ENCODE peak calls at places on chromosomes 1 and 21, in seven cellular contexts. One of them, this sample, is unnamed. For H3K36me3, the result is how much of the 10 kb centered on the place peaks cover.

GRCh38 chr1:7594002-7594713 is 176.9 kb upstream of the VAMP3 start:
- DNase-seq in A673: no peak
- DNase-seq in bronchial epithelial cell: no peak
- DNase-seq in psoas muscle: no peak
- DNase-seq in adrenal gland: peak
- DNase-seq in CD8-positive, alpha-beta memory T cell: peak
- DNase-seq in NT2/D1: no peak
- DNase-seq in this sample: no peak

GRCh38 chr1:67298762-67299161 is 8.9 kb upstream of the IL12RB2 start:
- DNase-seq in A673: peak
- DNase-seq in bronchial epithelial cell: no peak
- DNase-seq in psoas muscle: no peak
- DNase-seq in adrenal gland: no peak
- DNase-seq in CD8-positive, alpha-beta memory T cell: no peak
- DNase-seq in NT2/D1: no peak
- DNase-seq in this sample: no peak

GRCh38 chr1:2091611-2092604 is 41.7 kb downstream of the PRKCZ start:
- DNase-seq in A673: peak
- DNase-seq in bronchial epithelial cell: no peak
- DNase-seq in psoas muscle: no peak
- DNase-seq in adrenal gland: peak
- DNase-seq in CD8-positive, alpha-beta memory T cell: peak
- DNase-seq in NT2/D1: peak
- DNase-seq in this sample: no peak

GRCh38 chr1:62637392-62638105 is 40.2 kb downstream of the ANGPTL3 start:
- DNase-seq in A673: no peak
- DNase-seq in bronchial epithelial cell: peak
- DNase-seq in psoas muscle: no peak
- DNase-seq in adrenal gland: no peak
- DNase-seq in CD8-positive, alpha-beta memory T cell: no peak
- DNase-seq in NT2/D1: no peak
- DNase-seq in this sample: no peak

GRCh38 chr1:161200421-161200991 is 1.7 kb upstream of the ADAMTS4 start:
- DNase-seq in A673: no peak
- DNase-seq in bronchial epithelial cell: no peak
- DNase-seq in psoas muscle: no peak
- DNase-seq in adrenal gland: no peak
- DNase-seq in CD8-positive, alpha-beta memory T cell: no peak
- DNase-seq in NT2/D1: peak
- DNase-seq in this sample: no peak

GRCh38 chr21:15682182-15682895 is 47.4 kb upstream of the USP25 start:
- DNase-seq in A673: peak
- DNase-seq in bronchial epithelial cell: peak
- DNase-seq in psoas muscle: no peak
- DNase-seq in adrenal gland: no peak
- DNase-seq in CD8-positive, alpha-beta memory T cell: no peak
- DNase-seq in NT2/D1: no peak
- DNase-seq in this sample: no peak

GRCh38 chr1:209705033-209705589 is 465 bp downstream of the HSD11B1 start:
- DNase-seq in A673: no peak
- DNase-seq in bronchial epithelial cell: no peak
- DNase-seq in psoas muscle: no peak
- DNase-seq in adrenal gland: no peak
- DNase-seq in CD8-positive, alpha-beta memory T cell: no peak
- DNase-seq in NT2/D1: no peak
- DNase-seq in this sample: no peak

GRCh38 chr1:121595089-121595488 is 410.3 kb downstream of the SRGAP2C start:
- DNase-seq in A673: no peak
- DNase-seq in bronchial epithelial cell: no peak
- DNase-seq in psoas muscle: no peak
- DNase-seq in adrenal gland: no peak
- DNase-seq in CD8-positive, alpha-beta memory T cell: no peak
- DNase-seq in NT2/D1: no peak
- DNase-seq in this sample: no peak

GRCh38 chr1:154773551-154773950 is 96.5 kb downstream of the KCNN3 start:
- DNase-seq in A673: no peak
- DNase-seq in bronchial epithelial cell: no peak
- DNase-seq in psoas muscle: no peak
- DNase-seq in adrenal gland: no peak
- DNase-seq in CD8-positive, alpha-beta memory T cell: no peak
- DNase-seq in NT2/D1: no peak
- DNase-seq in this sample: peak

GRCh38 chr1:202858789-202859414 is 30.0 kb downstream of the RABIF start:
- DNase-seq in A673: no peak
- DNase-seq in bronchial epithelial cell: no peak
- DNase-seq in psoas muscle: peak
- DNase-seq in adrenal gland: no peak
- DNase-seq in CD8-positive, alpha-beta memory T cell: no peak
- DNase-seq in NT2/D1: no peak
- DNase-seq in this sample: peak

GRCh38 chr1:184843732-184844495 is 89.3 kb upstream of the EDEM3 start:
- DNase-seq in A673: no peak
- DNase-seq in bronchial epithelial cell: no peak
- DNase-seq in psoas muscle: no peak
- DNase-seq in adrenal gland: no peak
- DNase-seq in CD8-positive, alpha-beta memory T cell: peak
- DNase-seq in NT2/D1: no peak
- DNase-seq in this sample: no peak

GRCh38 chr21:45995686-45996179 is 14.2 kb downstream of the COL6A1 start:
- DNase-seq in A673: no peak
- DNase-seq in bronchial epithelial cell: no peak
- DNase-seq in psoas muscle: no peak
- DNase-seq in adrenal gland: peak
- DNase-seq in CD8-positive, alpha-beta memory T cell: peak
- DNase-seq in NT2/D1: no peak
- DNase-seq in this sample: no peak

GRCh38 chr1:21573971-21574458 is 64.8 kb downstream of the ALPL start:
- DNase-seq in A673: peak
- DNase-seq in bronchial epithelial cell: peak
- DNase-seq in psoas muscle: peak
- DNase-seq in adrenal gland: peak
- DNase-seq in CD8-positive, alpha-beta memory T cell: no peak
- DNase-seq in NT2/D1: peak
- DNase-seq in this sample: peak

GRCh38 chr1:185238447-185238846 is 78.6 kb downstream of the IVNS1ABP start:
- DNase-seq in A673: peak
- DNase-seq in bronchial epithelial cell: peak
- DNase-seq in psoas muscle: no peak
- DNase-seq in adrenal gland: no peak
- DNase-seq in CD8-positive, alpha-beta memory T cell: no peak
- DNase-seq in NT2/D1: no peak
- DNase-seq in this sample: no peak

DNA sequence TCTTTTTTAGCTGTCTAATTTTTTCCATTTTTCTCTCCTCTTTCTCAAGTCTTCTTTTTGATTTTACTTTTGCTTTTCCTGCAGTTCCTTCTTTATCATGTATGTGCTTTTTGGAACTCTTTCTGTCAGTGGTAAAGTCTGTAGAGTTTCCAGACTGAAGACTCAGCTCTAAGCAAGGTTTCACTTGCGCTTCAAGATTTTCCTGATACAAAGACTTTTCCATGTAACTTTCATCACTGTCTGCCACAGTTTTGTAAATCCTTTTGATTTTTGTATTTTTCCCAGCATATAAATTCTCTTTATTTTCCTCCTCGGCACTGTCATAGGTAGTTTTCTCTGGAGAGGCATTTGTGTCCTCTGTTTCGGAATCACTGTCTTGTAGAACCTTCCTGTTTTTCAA is 5.5 kb downstream of the CLSPN start:
- DNase-seq in A673: no peak
- DNase-seq in bronchial epithelial cell: no peak
- DNase-seq in psoas muscle: no peak
- DNase-seq in adrenal gland: no peak
- DNase-seq in CD8-positive, alpha-beta memory T cell: no peak
- DNase-seq in NT2/D1: no peak
- DNase-seq in this sample: no peak
- H3K36me3 ChIP-seq in A673: half or more
- H3K36me3 ChIP-seq in bronchial epithelial cell: under half
- H3K36me3 ChIP-seq in psoas muscle: under half
- H3K36me3 ChIP-seq in adrenal gland: under half
- H3K36me3 ChIP-seq in CD8-positive, alpha-beta memory T cell: under half
- H3K36me3 ChIP-seq in NT2/D1: half or more
- H3K36me3 ChIP-seq in this sample: under half

DNA sequence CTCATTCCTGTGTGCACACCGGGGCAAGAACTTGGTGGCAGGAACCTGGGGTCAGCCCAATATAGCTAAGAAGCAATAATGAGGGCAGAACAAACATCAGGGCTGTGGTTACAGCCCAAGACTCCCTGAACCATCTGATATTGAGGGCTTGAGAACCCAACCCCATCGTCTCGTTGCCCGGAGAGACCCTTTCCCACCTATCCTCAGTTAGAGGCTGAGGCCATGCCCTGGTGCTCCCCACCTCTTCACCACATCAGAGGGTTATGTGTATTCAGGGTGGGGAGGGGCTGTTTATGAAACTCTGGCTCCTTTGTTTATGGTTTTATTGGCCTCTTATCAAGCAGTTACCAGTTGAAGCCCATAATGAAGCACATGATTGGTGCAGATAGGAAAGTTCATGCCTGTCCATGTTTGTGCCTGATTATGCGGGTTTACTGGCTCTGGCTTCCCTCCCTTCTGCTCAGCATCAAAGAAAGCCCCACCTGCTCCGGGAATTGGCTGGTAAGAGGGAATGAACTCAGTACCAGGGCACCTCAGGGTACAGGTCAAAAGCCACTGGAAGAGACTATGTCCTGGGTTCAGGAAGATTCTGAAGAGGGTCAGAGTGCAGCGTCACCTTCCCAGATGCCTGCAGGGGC is 14.5 kb downstream of the NUAK2 start:
- DNase-seq in A673: no peak
- DNase-seq in bronchial epithelial cell: no peak
- DNase-seq in psoas muscle: no peak
- DNase-seq in adrenal gland: no peak
- DNase-seq in CD8-positive, alpha-beta memory T cell: no peak
- DNase-seq in NT2/D1: no peak
- DNase-seq in this sample: no peak
- H3K36me3 ChIP-seq in A673: under half
- H3K36me3 ChIP-seq in bronchial epithelial cell: half or more
- H3K36me3 ChIP-seq in psoas muscle: under half
- H3K36me3 ChIP-seq in adrenal gland: under half
- H3K36me3 ChIP-seq in CD8-positive, alpha-beta memory T cell: half or more
- H3K36me3 ChIP-seq in NT2/D1: half or more
- H3K36me3 ChIP-seq in this sample: half or more

DNA sequence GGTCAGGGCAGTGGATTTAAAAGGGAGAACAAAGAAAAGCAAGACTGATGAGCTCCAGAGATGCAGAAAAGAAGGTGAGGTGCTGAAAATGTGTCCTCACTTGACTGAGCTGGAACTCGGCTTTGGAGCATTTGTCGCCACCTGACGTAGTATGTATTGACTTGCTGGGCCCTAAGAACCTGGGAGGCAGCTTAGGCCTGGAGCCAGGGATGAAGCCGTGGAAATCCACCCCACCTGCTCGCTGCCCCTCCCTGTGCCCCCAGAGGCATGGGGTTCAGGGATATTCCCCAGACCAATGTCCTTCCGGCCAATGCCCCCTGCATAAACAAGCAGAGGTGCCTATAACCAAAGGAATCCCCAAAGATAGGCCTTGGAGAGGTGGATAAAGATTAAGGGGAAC is 14.3 kb downstream of the MRAP start:
- DNase-seq in A673: no peak
- DNase-seq in bronchial epithelial cell: no peak
- DNase-seq in psoas muscle: no peak
- DNase-seq in adrenal gland: peak
- DNase-seq in CD8-positive, alpha-beta memory T cell: no peak
- DNase-seq in NT2/D1: no peak
- DNase-seq in this sample: no peak
- H3K36me3 ChIP-seq in A673: under half
- H3K36me3 ChIP-seq in bronchial epithelial cell: under half
- H3K36me3 ChIP-seq in psoas muscle: under half
- H3K36me3 ChIP-seq in adrenal gland: under half
- H3K36me3 ChIP-seq in CD8-positive, alpha-beta memory T cell: under half
- H3K36me3 ChIP-seq in NT2/D1: half or more
- H3K36me3 ChIP-seq in this sample: under half

GRCh38 chr1:111193712-111194480 is 6.5 kb downstream of the DENND2D start:
- DNase-seq in A673: no peak
- DNase-seq in bronchial epithelial cell: peak
- DNase-seq in psoas muscle: no peak
- DNase-seq in adrenal gland: no peak
- DNase-seq in CD8-positive, alpha-beta memory T cell: no peak
- DNase-seq in NT2/D1: no peak
- DNase-seq in this sample: no peak

GRCh38 chr1:111192074-111192473 is 8.4 kb downstream of the DENND2D start:
- DNase-seq in A673: no peak
- DNase-seq in bronchial epithelial cell: no peak
- DNase-seq in psoas muscle: no peak
- DNase-seq in adrenal gland: no peak
- DNase-seq in CD8-positive, alpha-beta memory T cell: no peak
- DNase-seq in NT2/D1: no peak
- DNase-seq in this sample: no peak

GRCh38 chr1:111192643-111193519 is 7.6 kb downstream of the DENND2D start:
- DNase-seq in A673: no peak
- DNase-seq in bronchial epithelial cell: peak
- DNase-seq in psoas muscle: no peak
- DNase-seq in adrenal gland: no peak
- DNase-seq in CD8-positive, alpha-beta memory T cell: no peak
- DNase-seq in NT2/D1: no peak
- DNase-seq in this sample: no peak

GRCh38 chr1:111190931-111191451 is 9.5 kb downstream of the DENND2D start:
- DNase-seq in A673: no peak
- DNase-seq in bronchial epithelial cell: no peak
- DNase-seq in psoas muscle: peak
- DNase-seq in adrenal gland: no peak
- DNase-seq in CD8-positive, alpha-beta memory T cell: no peak
- DNase-seq in NT2/D1: no peak
- DNase-seq in this sample: no peak

GRCh38 chr1:111191496-111191895 is 8.9 kb downstream of the DENND2D start:
- DNase-seq in A673: no peak
- DNase-seq in bronchial epithelial cell: peak
- DNase-seq in psoas muscle: no peak
- DNase-seq in adrenal gland: no peak
- DNase-seq in CD8-positive, alpha-beta memory T cell: no peak
- DNase-seq in NT2/D1: no peak
- DNase-seq in this sample: no peak
- H3K36me3 ChIP-seq in A673: under half
- H3K36me3 ChIP-seq in bronchial epithelial cell: under half
- H3K36me3 ChIP-seq in psoas muscle: under half
- H3K36me3 ChIP-seq in adrenal gland: under half
- H3K36me3 ChIP-seq in CD8-positive, alpha-beta memory T cell: half or more
- H3K36me3 ChIP-seq in NT2/D1: under half
- H3K36me3 ChIP-seq in this sample: under half

GRCh38 chr1:23913212-23913880 is at the start of gene CNR2:
- DNase-seq in A673: no peak
- DNase-seq in bronchial epithelial cell: no peak
- DNase-seq in psoas muscle: no peak
- DNase-seq in adrenal gland: no peak
- DNase-seq in CD8-positive, alpha-beta memory T cell: no peak
- DNase-seq in NT2/D1: no peak
- DNase-seq in this sample: peak
- H3K36me3 ChIP-seq in A673: under half
- H3K36me3 ChIP-seq in bronchial epithelial cell: under half
- H3K36me3 ChIP-seq in psoas muscle: under half
- H3K36me3 ChIP-seq in adrenal gland: under half
- H3K36me3 ChIP-seq in CD8-positive, alpha-beta memory T cell: under half
- H3K36me3 ChIP-seq in NT2/D1: under half
- H3K36me3 ChIP-seq in this sample: under half

GRCh38 chr1:236545621-236546169 is 21.9 kb downstream of the LGALS8 start:
- DNase-seq in A673: no peak
- DNase-seq in bronchial epithelial cell: no peak
- DNase-seq in psoas muscle: no peak
- DNase-seq in adrenal gland: no peak
- DNase-seq in CD8-positive, alpha-beta memory T cell: no peak
- DNase-seq in NT2/D1: no peak
- DNase-seq in this sample: no peak
- H3K36me3 ChIP-seq in A673: under half
- H3K36me3 ChIP-seq in bronchial epithelial cell: under half
- H3K36me3 ChIP-seq in psoas muscle: under half
- H3K36me3 ChIP-seq in adrenal gland: under half
- H3K36me3 ChIP-seq in CD8-positive, alpha-beta memory T cell: half or more
- H3K36me3 ChIP-seq in NT2/D1: half or more
- H3K36me3 ChIP-seq in this sample: under half